ENCODE peak calls at places on chromosomes 1 and 21, in five cellular contexts. One of them, this sample, is unnamed.

GRCh38 chr1:204685236-204686006 is at the start of gene LRRN2:
- DNase-seq in AG04450: no peak
- DNase-seq in heart right ventricle: no peak
- DNase-seq in astrocyte: peak; percentile 8
- DNase-seq in left lung: no peak
- DNase-seq in this sample: peak; percentile 28

GRCh38 chr21:34967509-34968289 is 81.4 kb downstream of the RUNX1 start:
- DNase-seq in AG04450: no peak
- DNase-seq in astrocyte: no peak
- DNase-seq in left lung: no peak
- DNase-seq in heart right ventricle: no peak
- DNase-seq in this sample: no peak

GRCh38 chr1:44713321-44713781 is 17.6 kb downstream of the RNU5D-1 start:
- DNase-seq in left lung: no peak
- DNase-seq in AG04450: no peak
- DNase-seq in astrocyte: no peak
- DNase-seq in heart right ventricle: no peak
- DNase-seq in this sample: no peak

GRCh38 chr1:203871114-203871875 is 9.9 kb downstream of the SNRPE start:
- DNase-seq in left lung: no peak
- DNase-seq in AG04450: peak; percentile 62
- DNase-seq in astrocyte: peak; percentile 51
- DNase-seq in heart right ventricle: peak; percentile 63
- DNase-seq in this sample: no peak

GRCh38 chr21:39175665-39176064 is 7.6 kb downstream of the PSMG1 start:
- DNase-seq in AG04450: no peak
- DNase-seq in left lung: no peak
- DNase-seq in astrocyte: no peak
- DNase-seq in heart right ventricle: no peak
- DNase-seq in this sample: no peak

GRCh38 chr1:51592711-51593110 is 24.2 kb upstream of the OSBPL9 start:
- DNase-seq in AG04450: no peak
- DNase-seq in heart right ventricle: no peak
- DNase-seq in astrocyte: no peak
- DNase-seq in left lung: no peak
- DNase-seq in this sample: no peak

GRCh38 chr1:248918126-248918525 is 12.1 kb downstream of the PGBD2 start:
- DNase-seq in AG04450: no peak
- DNase-seq in left lung: no peak
- DNase-seq in heart right ventricle: no peak
- DNase-seq in astrocyte: no peak
- DNase-seq in this sample: no peak

GRCh38 chr1:213070399-213070798 is 19.4 kb downstream of the RPS6KC1 start:
- DNase-seq in astrocyte: peak; percentile 69
- DNase-seq in left lung: no peak
- DNase-seq in heart right ventricle: peak; percentile 7
- DNase-seq in AG04450: peak; percentile 57
- DNase-seq in this sample: no peak

GRCh38 chr1:145926706-145927072 is 595 bp downstream of the RBM8A start:
- DNase-seq in left lung: no peak
- DNase-seq in AG04450: no peak
- DNase-seq in heart right ventricle: no peak
- DNase-seq in astrocyte: peak; percentile 39
- DNase-seq in this sample: no peak

GRCh38 chr1:217135569-217135915 is 412.3 kb upstream of the ESRRG start:
- DNase-seq in astrocyte: no peak
- DNase-seq in heart right ventricle: no peak
- DNase-seq in AG04450: no peak
- DNase-seq in left lung: peak; percentile 71
- DNase-seq in this sample: no peak

GRCh38 chr1:37795340-37796110 is 1.9 kb downstream of the MANEAL start:
- DNase-seq in AG04450: no peak
- DNase-seq in heart right ventricle: peak; percentile 41
- DNase-seq in astrocyte: peak; percentile 27
- DNase-seq in left lung: peak; percentile 86
- DNase-seq in this sample: peak; percentile 73

GRCh38 chr1:24438423-24438901 is 22.9 kb downstream of the NIPAL3 start:
- DNase-seq in astrocyte: no peak
- DNase-seq in left lung: no peak
- DNase-seq in heart right ventricle: peak; percentile 59
- DNase-seq in AG04450: no peak
- DNase-seq in this sample: no peak

GRCh38 chr21:33940164-33940563 is 24.6 kb upstream of the ATP5PO start:
- DNase-seq in left lung: no peak
- DNase-seq in AG04450: no peak
- DNase-seq in astrocyte: peak; percentile 70
- DNase-seq in heart right ventricle: no peak
- DNase-seq in this sample: no peak

GRCh38 chr1:243253927-243254232 is 1.2 kb downstream of the CEP170 start:
- DNase-seq in heart right ventricle: no peak
- DNase-seq in astrocyte: no peak
- DNase-seq in left lung: no peak
- DNase-seq in AG04450: no peak
- DNase-seq in this sample: no peak

GRCh38 chr1:116514708-116515525 is 55.9 kb downstream of the CD58 start:
- DNase-seq in left lung: no peak
- DNase-seq in astrocyte: peak; percentile 89
- DNase-seq in AG04450: no peak
- DNase-seq in heart right ventricle: no peak
- DNase-seq in this sample: no peak

DNA sequence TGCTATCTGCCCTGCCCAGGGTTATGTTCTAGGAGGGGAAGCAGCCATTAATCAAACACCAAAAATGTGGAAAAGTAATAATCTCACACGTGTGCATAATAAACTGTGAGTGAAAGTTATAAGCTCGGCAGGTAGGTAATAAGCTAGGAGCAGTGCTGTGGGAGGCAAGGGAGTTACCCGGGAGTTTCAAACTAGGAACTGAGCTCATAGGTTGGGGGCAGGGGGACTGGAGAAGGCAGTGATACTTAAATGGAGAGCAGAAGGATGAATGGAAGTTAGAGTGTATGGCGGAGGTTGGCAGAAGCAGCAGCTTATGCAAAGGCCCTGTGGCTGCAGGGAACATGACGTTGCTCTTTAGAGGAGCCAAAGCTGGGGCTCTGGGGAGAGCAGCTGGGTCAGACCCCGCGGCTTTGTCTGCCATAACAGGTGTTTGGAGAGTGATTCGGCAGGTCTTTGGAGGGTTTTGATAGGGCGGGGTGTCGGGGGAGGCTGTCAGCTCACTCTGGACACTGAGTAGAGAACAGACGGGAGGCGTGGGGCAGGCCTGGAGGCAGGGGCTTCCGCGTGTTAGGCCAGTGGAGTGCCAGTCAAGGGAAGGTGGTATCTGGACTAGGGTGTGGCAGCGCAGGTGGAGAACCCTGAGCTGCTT is 20.0 kb downstream of the PTPRF start:
- DNase-seq in AG04450: no peak
- DNase-seq in left lung: no peak
- DNase-seq in heart right ventricle: no peak
- DNase-seq in astrocyte: no peak
- DNase-seq in this sample: no peak
- H3K4me3 ChIP-seq in AG04450: no peak overlapping the region
- H3K4me3 ChIP-seq in left lung: no peak overlapping the region
- H3K4me3 ChIP-seq in heart right ventricle: no peak overlapping the region
- H3K4me3 ChIP-seq in astrocyte: no peak overlapping the region
- H3K4me3 ChIP-seq in this sample: peak overlapping the region; percentile 22

DNA sequence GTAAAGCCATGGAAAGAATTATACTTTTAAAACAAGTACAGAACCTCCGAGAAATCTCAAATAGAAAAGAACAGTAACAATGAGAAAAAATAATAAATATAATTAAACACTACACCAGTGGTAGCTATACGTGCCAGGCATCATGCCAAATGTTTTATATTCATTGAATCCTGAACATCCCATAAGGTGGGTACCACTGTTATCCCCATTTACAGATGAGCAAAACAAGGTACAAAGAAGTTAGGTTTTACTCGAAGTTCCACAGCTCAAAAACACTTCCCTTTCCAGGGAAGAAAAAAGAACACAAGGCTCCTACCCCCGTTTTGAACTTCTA is 33.4 kb downstream of the JAK1 start:
- DNase-seq in heart right ventricle: no peak
- DNase-seq in astrocyte: no peak
- DNase-seq in AG04450: no peak
- DNase-seq in left lung: no peak
- DNase-seq in this sample: no peak
- H3K4me3 ChIP-seq in heart right ventricle: no peak overlapping the region
- H3K4me3 ChIP-seq in astrocyte: peak overlapping the region; percentile 41
- H3K4me3 ChIP-seq in AG04450: no peak overlapping the region
- H3K4me3 ChIP-seq in left lung: no peak overlapping the region
- H3K4me3 ChIP-seq in this sample: no peak overlapping the region

GRCh38 chr1:53942149-53942957 is 3.1 kb downstream of the IFT25 start:
- DNase-seq in astrocyte: no peak
- DNase-seq in AG04450: no peak
- DNase-seq in heart right ventricle: no peak
- DNase-seq in left lung: no peak
- DNase-seq in this sample: no peak
- H3K4me3 ChIP-seq in astrocyte: no peak overlapping the region
- H3K4me3 ChIP-seq in AG04450: no peak overlapping the region
- H3K4me3 ChIP-seq in heart right ventricle: no peak overlapping the region
- H3K4me3 ChIP-seq in left lung: no peak overlapping the region
- H3K4me3 ChIP-seq in this sample: no peak overlapping the region

DNA sequence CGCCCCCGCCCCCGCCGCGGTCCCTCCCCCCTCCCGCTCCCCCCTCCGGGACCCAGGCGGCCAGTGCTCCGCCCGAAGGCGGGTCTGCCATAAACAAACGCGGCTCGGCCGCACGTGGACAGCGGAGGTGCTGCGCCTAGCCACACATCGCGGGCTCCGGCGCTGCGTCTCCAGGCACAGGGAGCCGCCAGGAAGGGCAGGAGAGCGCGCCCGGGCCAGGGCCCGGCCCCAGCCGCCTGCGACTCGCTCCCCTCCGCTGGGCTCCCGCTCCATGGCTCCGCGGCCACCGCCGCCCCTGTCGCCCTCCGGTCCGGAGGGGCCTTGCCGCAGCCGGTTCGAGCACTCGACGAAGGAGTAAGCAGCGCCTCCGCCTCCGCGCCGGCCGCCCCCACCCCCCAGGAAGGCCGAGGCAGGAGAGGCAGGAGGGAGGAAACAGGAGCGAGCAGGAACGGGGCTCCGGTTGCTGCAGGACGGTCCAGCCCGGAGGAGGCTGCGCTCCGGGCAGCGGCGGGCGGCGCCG is at the start of gene SIM2:
- DNase-seq in AG04450: no peak
- DNase-seq in astrocyte: no peak
- DNase-seq in heart right ventricle: no peak
- DNase-seq in left lung: peak; percentile 79
- DNase-seq in this sample: no peak
- H3K4me3 ChIP-seq in AG04450: no peak within 1 kb of the TSS
- H3K4me3 ChIP-seq in astrocyte: peak within 1 kb of the TSS; percentile 50
- H3K4me3 ChIP-seq in heart right ventricle: peak within 1 kb of the TSS; percentile 35
- H3K4me3 ChIP-seq in left lung: no peak within 1 kb of the TSS
- H3K4me3 ChIP-seq in this sample: peak within 1 kb of the TSS; percentile 27